ENCODE peak calls at places on chromosome 4, in six cellular contexts. B is activated CD4-positive, alpha-beta T cell treated with anti-CD3 and anti-CD28 coated beads for 48 hours; D is GM12891; O is endothelial cell; F is astrocyte of the hippocampus; H is iris pigment epithelial cell. S is an unnamed sample.

GRCh38 chr4:182189107-182189878 is 53.9 kb upstream of the TENM3 start:
- DNase-seq in O (no peak), F (peak; percentile 94), D (no peak), B (no peak), H (peak; percentile 90), S (no peak)

GRCh38 chr4:16196482-16197393 is 29.5 kb downstream of the TAPT1 start:
- DNase-seq in F (peak; percentile 86), H (peak; percentile 70), O (no peak), D (no peak), B (no peak), S (peak; percentile 20)

GRCh38 chr4:138910201-138910913 is 105.2 kb upstream of the NOCT start:
- DNase-seq in D (no peak), H (peak; percentile 61), O (no peak), F (peak; percentile 69), B (no peak), S (no peak)

GRCh38 chr4:24260922-24261581 is 323.3 kb downstream of the DHX15 start:
- DNase-seq in O (no peak), B (no peak), H (no peak), F (no peak), D (no peak), S (no peak)

GRCh38 chr4:2338754-2339457 is 77.0 kb upstream of the MXD4 start:
- DNase-seq in D (no peak), H (no peak), F (no peak), B (no peak), O (no peak), S (no peak)

GRCh38 chr4:65217179-65217578 is 453.1 kb downstream of the EPHA5 start:
- DNase-seq in O (no peak), F (no peak), D (no peak), H (no peak), B (no peak), S (no peak)

GRCh38 chr4:184807797-184808718 is 17.7 kb downstream of the ACSL1 start:
- DNase-seq in O (no peak), F (peak; percentile 83), H (peak; percentile 85), B (no peak), D (no peak), S (no peak)

GRCh38 chr4:109821186-109821585 is 5.6 kb downstream of the GAR1 start:
- DNase-seq in O (no peak), H (no peak), F (no peak), D (no peak), B (no peak), S (no peak)

GRCh38 chr4:100590308-100590707 is 72.5 kb upstream of the EMCN start:
- DNase-seq in B (no peak), O (no peak), F (no peak), H (no peak), D (no peak), S (no peak)

S was measured in iPS DF 6.9.